ENCODE peak calls at places on chromosome 1, in eight cellular contexts. Y, M, L, R, W, Q, S and D are unnamed samples.

GRCh38 chr1:110190282-110190929 is 19.7 kb upstream of the KCNC4 start:
- DNase-seq in L (no peak), S (no peak), Y (no peak), Q (no peak), W (no peak), R (no peak), M (peak; percentile 55), D (no peak)

GRCh38 chr1:3672971-3673361 is 20.6 kb downstream of the TP73 start:
- DNase-seq in S (no peak), R (no peak), L (no peak), W (peak; percentile 54), Y (peak; percentile 3), M (no peak), Q (no peak), D (no peak)

GRCh38 chr1:152044386-152044785 is 7.6 kb upstream of the S100A11 start:
- DNase-seq in R (no peak), L (no peak), W (no peak), Q (no peak), M (no peak), Y (no peak), S (no peak), D (no peak)

GRCh38 chr1:229557913-229558414 is 543 bp downstream of the ABCB10 start:
- DNase-seq in Q (peak; percentile 76), R (peak; percentile 7), Y (peak; percentile 45), M (peak; percentile 24), L (no peak), W (peak; percentile 82), S (peak; percentile 73), D (peak; percentile 83)

GRCh38 chr1:233665575-233666270 is 51.8 kb downstream of the KCNK1 start:
- DNase-seq in M (no peak), Q (no peak), R (no peak), Y (no peak), S (no peak), W (no peak), L (no peak), D (no peak)

GRCh38 chr1:147377263-147378246 is 135.1 kb downstream of the CHD1L start:
- DNase-seq in W (no peak), Y (no peak), R (no peak), M (no peak), L (no peak), S (no peak), Q (no peak), D (no peak)

GRCh38 chr1:24872446-24872845 is 57.6 kb downstream of the RUNX3 start:
- DNase-seq in Y (no peak), W (no peak), L (no peak), S (no peak), M (peak; percentile 16), Q (no peak), R (no peak), D (no peak)

GRCh38 chr1:109252893-109253802 is 3.8 kb downstream of the CELSR2 start:
- DNase-seq in Q (no peak), M (no peak), L (no peak), S (no peak), Y (no peak), R (no peak), W (peak; percentile 57), D (peak; percentile 20)

GRCh38 chr1:203126866-203127671 is 457 bp upstream of the ADORA1 start:
- DNase-seq in L (no peak), M (no peak), S (no peak), Q (no peak), Y (no peak), W (no peak), R (no peak), D (no peak)
- TF ChIP-seq CTCF in L (no peak), M (no peak), S (no peak), Q (no peak), Y (no peak), W (no peak), R (no peak), D (no peak)

DNA sequence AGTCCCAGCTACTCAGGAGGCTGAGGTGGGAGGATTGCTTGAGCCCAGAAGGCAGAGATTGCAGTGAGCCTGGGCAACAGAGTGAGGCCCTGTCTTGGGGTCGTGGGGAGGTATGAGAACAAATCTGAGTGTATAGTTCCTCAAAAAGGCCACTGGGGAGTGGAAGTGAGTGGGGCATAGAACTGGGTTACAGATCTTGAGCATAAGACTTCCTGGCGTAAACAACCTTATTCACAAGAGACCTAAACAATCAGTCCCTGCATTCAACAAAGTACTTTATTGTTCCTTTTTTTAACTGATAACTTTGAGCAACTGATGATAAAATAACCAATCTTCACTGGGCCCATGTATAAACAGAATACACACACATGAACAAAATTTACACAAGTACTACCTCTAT is 72.7 kb upstream of the MUTYH start:
- DNase-seq in L (no peak), W (no peak), M (no peak), Q (no peak), Y (no peak), R (no peak), S (no peak), D (no peak)
- TF ChIP-seq CTCF in L (no peak), W (no peak), M (no peak), Q (peak; percentile 13), Y (no peak), R (no peak), S (no peak), D (no peak)

GRCh38 chr1:22776051-22776611 is 65.5 kb downstream of the EPHB2 start:
- DNase-seq in M (no peak), L (no peak), W (no peak), Q (no peak), Y (no peak), S (no peak), R (peak; percentile 10), D (no peak)
- TF ChIP-seq CTCF in M (no peak), L (no peak), W (no peak), Q (no peak), Y (no peak), S (no peak), R (peak; percentile 19), D (no peak)

DNA sequence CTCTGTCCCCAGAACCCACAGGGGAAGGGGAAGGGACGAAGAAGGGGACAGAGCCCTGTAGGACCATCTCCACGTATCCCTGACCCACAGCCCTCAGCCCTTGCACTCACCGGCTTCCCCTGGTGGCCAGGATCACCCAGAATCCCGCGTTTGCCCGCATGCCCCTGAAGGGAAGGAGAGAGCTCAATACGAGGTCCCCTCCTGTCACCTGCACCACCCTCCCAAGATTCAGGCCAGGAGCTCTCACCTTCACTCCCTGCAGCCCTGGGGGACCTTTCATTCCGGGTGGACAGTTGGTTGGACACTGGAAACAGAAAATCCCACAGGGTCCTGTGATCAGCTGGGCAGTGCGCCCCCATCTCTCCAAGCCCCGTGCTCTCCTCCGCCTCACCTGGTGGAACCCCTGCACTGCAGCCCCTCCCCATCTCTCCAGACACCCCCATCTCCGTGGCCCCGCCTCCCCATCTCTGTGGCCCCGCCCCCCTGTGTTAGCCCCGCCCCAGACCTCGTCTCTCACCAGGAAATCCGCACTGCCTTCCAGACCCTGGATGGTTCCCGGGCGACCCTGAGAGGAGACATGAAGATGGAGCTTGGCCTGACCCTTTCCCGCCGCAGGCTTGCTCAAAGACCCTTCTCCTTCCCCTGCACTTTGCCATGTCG is 6.0 kb downstream of the COL9A2 start:
- DNase-seq in L (no peak), W (no peak), R (no peak), S (no peak), Y (no peak), Q (no peak), M (no peak), D (no peak)
- TF ChIP-seq CTCF in L (no peak), W (no peak), R (peak; percentile 33), S (peak; percentile 16), Y (no peak), Q (no peak), M (no peak), D (no peak)

GRCh38 chr1:207752456-207753132 is 740 bp downstream of the CD46 start:
- DNase-seq in Q (peak; percentile 54), M (peak; percentile 11), S (no peak), R (no peak), Y (peak; percentile 17), W (peak; percentile 80), L (no peak), D (peak; percentile 32)
- TF ChIP-seq CTCF in Q (no peak), M (no peak), S (no peak), R (no peak), Y (no peak), W (no peak), L (no peak), D (no peak)

GRCh38 chr1:225511828-225512381 is 84.1 kb upstream of the LBR start:
- DNase-seq in M (no peak), W (no peak), R (no peak), Q (no peak), L (no peak), S (no peak), Y (no peak), D (no peak)
- TF ChIP-seq CTCF in M (no peak), W (no peak), R (no peak), Q (no peak), L (no peak), S (no peak), Y (no peak), D (no peak)

DNA sequence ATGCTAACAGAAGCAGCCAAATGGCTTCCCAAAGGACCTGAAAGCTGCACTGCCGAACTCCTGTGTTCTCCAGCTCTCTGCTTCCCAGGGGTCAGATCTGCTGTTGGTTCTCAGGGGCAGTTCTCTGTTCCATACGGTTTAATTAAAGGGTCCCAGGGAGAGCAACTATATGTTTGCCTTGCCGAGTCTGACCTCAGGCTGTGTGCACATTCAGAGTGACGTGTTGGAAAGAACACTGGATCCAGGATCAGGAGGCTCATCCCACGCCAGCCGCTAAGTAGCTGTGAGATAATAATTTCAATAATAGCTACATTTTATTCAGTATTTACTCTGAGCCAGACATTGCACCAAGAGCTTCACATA is 23.4 kb downstream of the NENF start:
- DNase-seq in Y (no peak), R (no peak), L (no peak), Q (no peak), S (no peak), W (no peak), M (peak; percentile 29), D (no peak)
- TF ChIP-seq CTCF in Y (no peak), R (peak; percentile 32), L (no peak), Q (no peak), S (no peak), W (no peak), M (no peak), D (no peak)

GRCh38 chr1:73671530-73671929 is 526.4 kb downstream of the LRRIQ3 start:
- DNase-seq in W (no peak), R (no peak), L (no peak), S (no peak), Q (no peak), Y (no peak), M (no peak), D (no peak)

GRCh38 chr1:73673980-73674379 is 524.0 kb downstream of the LRRIQ3 start:
- DNase-seq in W (no peak), S (no peak), M (no peak), L (no peak), R (no peak), Y (no peak), Q (no peak), D (no peak)

DNA sequence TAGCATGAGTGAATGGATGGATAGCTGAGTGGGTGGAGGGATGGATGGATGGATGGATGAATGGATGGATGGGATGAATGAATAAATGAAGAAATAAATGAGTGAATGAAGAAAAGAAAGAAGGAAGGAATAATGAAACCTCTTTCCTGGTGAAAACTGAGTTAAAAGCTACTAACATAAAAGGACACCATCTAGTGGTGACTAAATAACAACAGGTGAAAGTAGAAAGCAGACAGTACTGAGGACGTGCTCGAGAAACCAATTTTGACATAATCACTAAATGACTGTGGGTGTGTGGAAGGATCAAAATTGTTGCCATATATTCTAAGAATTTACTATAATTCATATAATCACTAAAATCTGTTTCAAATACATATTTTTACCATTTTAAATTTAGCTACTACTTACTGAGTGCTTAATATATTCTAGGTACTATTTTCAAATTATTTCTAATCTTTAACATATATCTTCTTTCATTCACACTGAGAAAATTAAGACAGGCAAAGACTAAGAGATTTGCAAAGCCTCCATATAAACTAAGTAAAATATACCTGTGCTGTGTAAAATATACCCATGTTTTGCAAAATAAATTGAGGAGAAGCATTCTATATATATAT is 522.9 kb downstream of the LRRIQ3 start:
- DNase-seq in M (no peak), R (no peak), Q (peak; percentile 5), L (no peak), W (no peak), S (no peak), Y (no peak), D (peak; percentile 4)
- TF ChIP-seq CTCF in M (peak; percentile 9), R (peak; percentile 74), Q (peak; percentile 45), L (no peak), W (peak; percentile 54), S (peak; percentile 52), Y (peak; percentile 24), D (peak; percentile 64)